ENCODE peak calls at places on chromosomes 4 and X, in seven cellular contexts. K, B, S, R, I, H and G are unnamed samples.

GRCh38 chrX:108217877-108218276 is 126.3 kb downstream of the ATG4A start:
- DNase-seq in B (no peak), S (peak), H (no peak), I (no peak), R (no peak), K (no peak), G (no peak)

GRCh38 chr4:8832130-8832930 is 39.3 kb downstream of the HMX1 start:
- DNase-seq in R (no peak), B (peak), K (peak), H (no peak), S (peak), I (no peak), G (peak)

GRCh38 chr4:111778543-111778942 is 366.7 kb upstream of the FAM241A start:
- DNase-seq in B (no peak), K (no peak), H (no peak), R (no peak), S (no peak), I (no peak), G (no peak)

GRCh38 chr4:94488667-94489066 is 36.9 kb downstream of the PDLIM5 start:
- DNase-seq in K (no peak), S (no peak), B (no peak), R (no peak), I (peak), H (no peak), G (no peak)

GRCh38 chr4:158313566-158313965 is 103.3 kb downstream of the TMEM144 start:
- DNase-seq in R (no peak), I (peak), K (no peak), S (no peak), H (no peak), B (no peak), G (no peak)

GRCh38 chr4:17060230-17060629 is 161.8 kb upstream of the LDB2 start:
- DNase-seq in I (no peak), K (no peak), S (no peak), H (no peak), R (no peak), B (no peak), G (no peak)

GRCh38 chr4:94574050-94574449 is 122.3 kb downstream of the PDLIM5 start:
- DNase-seq in S (no peak), R (no peak), B (no peak), H (no peak), K (no peak), I (no peak), G (no peak)

GRCh38 chrX:15877380-15877779 is 22.8 kb upstream of the AP1S2 start:
- DNase-seq in H (no peak), B (no peak), K (no peak), I (peak), S (peak), R (no peak), G (peak)

GRCh38 chr4:23877758-23878229 is 12.1 kb downstream of the PPARGC1A start:
- DNase-seq in H (peak), B (no peak), S (no peak), K (no peak), I (peak), R (no peak), G (peak)

GRCh38 chrX:68831405-68832100 is 2.7 kb downstream of the EFNB1 start:
- DNase-seq in H (no peak), S (no peak), I (peak), R (no peak), K (peak), B (peak), G (no peak)

GRCh38 chr4:113645771-113646455 is 115.6 kb downstream of the CAMK2D start:
- DNase-seq in B (no peak), S (no peak), I (peak), H (no peak), K (no peak), R (no peak), G (peak)

GRCh38 chr4:78629991-78630541 is 78.5 kb downstream of the ANXA3 start:
- DNase-seq in R (no peak), H (peak), K (no peak), S (no peak), I (no peak), B (no peak), G (no peak)

GRCh38 chr4:110484767-110485166 is 8.8 kb downstream of the ENPEP start:
- DNase-seq in R (no peak), B (no peak), I (peak), H (no peak), K (no peak), S (peak), G (peak)

GRCh38 chrX:109140463-109140862 is 341.4 kb downstream of the GUCY2F start:
- DNase-seq in R (no peak), H (no peak), B (no peak), K (no peak), S (no peak), I (no peak), G (no peak)

GRCh38 chr4:134691915-134692314 is 490.3 kb upstream of the PABPC4L start:
- DNase-seq in H (no peak), I (no peak), S (no peak), R (no peak), K (no peak), B (no peak), G (peak)

GRCh38 chrX:71911023-71911730 is 532 bp downstream of the NHSL2 start:
- DNase-seq in S (no peak), R (no peak), I (no peak), K (peak), B (no peak), H (no peak), G (no peak)

GRCh38 chrX:102995316-102995715 is 58.2 kb downstream of the RAB40AL start:
- DNase-seq in R (no peak), H (no peak), K (no peak), I (no peak), B (no peak), S (no peak), G (no peak)
- TF ChIP-seq CTCF in R (no peak), H (no peak), K (no peak), I (no peak), B (no peak), S (no peak), G (no peak)

DNA sequence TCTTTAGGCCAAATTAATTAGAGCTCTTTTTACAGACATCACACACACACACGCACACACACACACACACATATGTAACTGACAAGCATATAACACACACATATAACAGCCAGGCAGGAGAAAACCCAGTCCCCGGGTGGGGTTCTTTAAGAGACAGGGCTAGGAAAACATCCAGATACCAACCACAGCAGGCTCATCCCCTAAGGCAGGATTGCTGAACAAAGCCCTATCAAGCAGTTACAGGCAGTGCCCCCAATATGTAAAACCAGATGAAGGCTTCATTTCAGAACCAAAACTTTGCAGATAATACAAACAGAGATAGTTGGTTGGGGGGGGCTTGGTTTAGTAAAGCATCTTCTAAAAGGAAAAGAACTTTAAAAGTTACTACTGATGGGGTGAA is 18.0 kb upstream of the FAM47E start:
- DNase-seq in I (no peak), K (no peak), S (no peak), H (no peak), B (no peak), R (no peak), G (no peak)
- H3K4me3 ChIP-seq in I (no peak), K (peak), S (no peak), H (no peak), B (peak), R (no peak), G (no peak)

GRCh38 chr4:73251384-73251783 is 7.2 kb downstream of the ANKRD17 start:
- DNase-seq in R (no peak), B (no peak), K (no peak), S (no peak), H (no peak), I (no peak), G (peak)
- TF ChIP-seq CTCF in R (peak), B (no peak), K (peak), S (no peak), H (no peak), I (no peak), G (peak)

DNA sequence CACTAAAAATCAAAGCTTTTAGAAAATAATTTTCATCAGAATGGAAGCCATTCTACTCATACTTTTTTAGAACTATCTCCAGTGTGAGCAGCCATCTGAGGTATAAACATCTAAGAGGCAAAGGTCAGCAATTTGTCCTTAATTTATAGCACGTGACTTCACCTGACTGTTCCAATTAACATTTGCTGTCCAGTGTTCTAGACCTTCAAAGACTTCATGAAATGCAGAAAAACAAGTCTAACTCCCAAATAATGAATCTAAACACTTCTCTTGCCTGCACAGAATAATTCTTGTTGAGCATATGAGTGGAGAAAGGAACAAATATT is 12.0 kb downstream of the RFC1 start:
- DNase-seq in K (no peak), S (no peak), R (no peak), I (no peak), B (no peak), H (no peak), G (no peak)
- H3K4me3 ChIP-seq in K (no peak), S (peak), R (peak), I (no peak), B (peak), H (no peak), G (peak)

GRCh38 chrX:150542846-150543229 is 25.6 kb upstream of the MTM1 start:
- DNase-seq in S (no peak), H (no peak), I (no peak), B (no peak), R (no peak), K (no peak), G (no peak)

GRCh38 chrX:150546711-150547153 is 21.7 kb upstream of the MTM1 start:
- DNase-seq in R (no peak), B (no peak), S (no peak), H (no peak), K (no peak), I (no peak), G (peak)

GRCh38 chrX:150543230-150544155 is 24.9 kb upstream of the MTM1 start:
- DNase-seq in B (no peak), H (no peak), S (no peak), R (no peak), K (no peak), I (no peak), G (no peak)

GRCh38 chrX:150544835-150545790 is 23.3 kb upstream of the MTM1 start:
- DNase-seq in R (no peak), S (no peak), K (no peak), B (no peak), H (no peak), I (no peak), G (peak)

DNA sequence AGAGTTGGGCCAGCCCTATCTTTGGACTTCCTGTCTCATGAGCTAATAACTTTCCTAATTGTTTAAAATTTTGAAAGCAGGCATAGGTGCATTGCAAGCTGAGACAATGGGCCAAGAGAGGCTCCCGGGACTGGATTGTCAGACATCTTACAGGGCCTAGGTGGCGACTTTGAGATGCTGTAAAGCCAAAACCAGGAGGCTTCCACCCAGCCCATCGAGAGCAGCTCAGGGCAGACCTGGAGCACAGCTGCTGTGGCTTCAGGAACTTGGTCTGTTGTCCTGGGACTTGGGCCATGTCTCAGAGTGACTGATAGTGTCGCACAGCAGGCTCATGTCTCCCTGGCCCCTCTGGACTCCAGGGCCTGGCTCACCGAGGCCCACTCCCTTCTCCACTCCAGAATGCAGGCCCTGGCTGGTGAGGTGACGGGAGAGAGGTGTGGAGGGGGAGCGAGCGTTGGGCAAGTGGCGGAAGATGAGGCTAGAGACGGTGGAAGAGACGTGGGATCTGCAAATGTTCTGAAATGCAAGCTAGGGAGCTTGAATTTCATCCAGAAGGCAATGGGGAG is 24.1 kb upstream of the MTM1 start:
- DNase-seq in R (peak), S (no peak), B (no peak), K (no peak), H (no peak), I (no peak), G (peak)
- TF ChIP-seq CTCF in R (peak), S (no peak), B (no peak), K (peak), H (no peak), I (no peak), G (peak)

GRCh38 chr4:4477796-4478195 is 64.1 kb downstream of the STX18 start:
- DNase-seq in B (no peak), K (no peak), S (no peak), R (no peak), I (peak), H (no peak), G (no peak)

GRCh38 chr4:4480205-4480604 is 61.6 kb downstream of the STX18 start:
- DNase-seq in R (no peak), K (no peak), I (no peak), B (no peak), S (no peak), H (no peak), G (no peak)

GRCh38 chr4:4479366-4479765 is 62.5 kb downstream of the STX18 start:
- DNase-seq in S (no peak), K (no peak), I (no peak), B (no peak), R (no peak), H (no peak), G (no peak)

GRCh38 chr4:4480685-4481393 is 61.0 kb downstream of the STX18 start:
- DNase-seq in B (no peak), R (peak), K (no peak), S (no peak), H (no peak), I (peak), G (peak)

GRCh38 chr4:4481394-4482000 is 60.4 kb downstream of the STX18 start:
- DNase-seq in K (no peak), R (no peak), B (no peak), H (no peak), S (no peak), I (no peak), G (no peak)
- H3K4me3 ChIP-seq in K (no peak), R (no peak), B (no peak), H (no peak), S (no peak), I (no peak), G (no peak)

GRCh38 chr4:92735025-92735665 is 431.4 kb downstream of the GRID2 start:
- DNase-seq in I (no peak), H (no peak), B (no peak), K (no peak), S (no peak), R (no peak), G (no peak)
- TF ChIP-seq CTCF in I (no peak), H (no peak), B (no peak), K (no peak), S (no peak), R (peak), G (peak)

GRCh38 chrX:120617996-120618630 is 11.7 kb downstream of the C1GALT1C1 start:
- DNase-seq in K (no peak), H (no peak), S (no peak), I (no peak), B (no peak), R (no peak), G (no peak)
- H3K4me3 ChIP-seq in K (no peak), H (no peak), S (no peak), I (no peak), B (no peak), R (no peak), G (no peak)